ENCODE peak calls at places on chromosomes 3 and 15, in eight cellular contexts. One of them, this sample, is unnamed.

GRCh38 chr15:75456710-75457109 is 5.2 kb upstream of the SIN3A start:
- DNase-seq in stimulated activated naive CD4-positive, alpha-beta T cell treated with Interleukin-2 at 50 U/mL for 16 hours: no peak
- DNase-seq in A172: no peak
- DNase-seq in MV-4-11: peak
- DNase-seq in CD8-positive, alpha-beta T cell: no peak
- DNase-seq in M059J: no peak
- DNase-seq in PC-3: no peak
- DNase-seq in transverse colon: no peak
- DNase-seq in this sample: peak

GRCh38 chr15:77091072-77091471 is 20.2 kb upstream of the TSPAN3 start:
- DNase-seq in stimulated activated naive CD4-positive, alpha-beta T cell treated with Interleukin-2 at 50 U/mL for 16 hours: no peak
- DNase-seq in A172: no peak
- DNase-seq in MV-4-11: peak
- DNase-seq in CD8-positive, alpha-beta T cell: no peak
- DNase-seq in M059J: no peak
- DNase-seq in PC-3: no peak
- DNase-seq in transverse colon: no peak
- DNase-seq in this sample: no peak

GRCh38 chr15:33016405-33017024 is 178.0 kb downstream of the FMN1 start:
- DNase-seq in stimulated activated naive CD4-positive, alpha-beta T cell treated with Interleukin-2 at 50 U/mL for 16 hours: no peak
- DNase-seq in A172: no peak
- DNase-seq in MV-4-11: no peak
- DNase-seq in CD8-positive, alpha-beta T cell: peak
- DNase-seq in M059J: no peak
- DNase-seq in PC-3: no peak
- DNase-seq in transverse colon: no peak
- DNase-seq in this sample: no peak

GRCh38 chr3:162998205-162998604 is 1501.6 kb downstream of the OTOL1 start:
- DNase-seq in stimulated activated naive CD4-positive, alpha-beta T cell treated with Interleukin-2 at 50 U/mL for 16 hours: no peak
- DNase-seq in A172: no peak
- DNase-seq in MV-4-11: no peak
- DNase-seq in CD8-positive, alpha-beta T cell: no peak
- DNase-seq in M059J: peak
- DNase-seq in PC-3: no peak
- DNase-seq in transverse colon: no peak
- DNase-seq in this sample: no peak

GRCh38 chr3:128763967-128764366 is 38.0 kb downstream of the RAB7A start:
- DNase-seq in stimulated activated naive CD4-positive, alpha-beta T cell treated with Interleukin-2 at 50 U/mL for 16 hours: no peak
- DNase-seq in A172: no peak
- DNase-seq in MV-4-11: peak
- DNase-seq in CD8-positive, alpha-beta T cell: peak
- DNase-seq in M059J: peak
- DNase-seq in PC-3: no peak
- DNase-seq in transverse colon: no peak
- DNase-seq in this sample: no peak

GRCh38 chr3:69723389-69723788 is 15.9 kb upstream of the MITF start:
- DNase-seq in stimulated activated naive CD4-positive, alpha-beta T cell treated with Interleukin-2 at 50 U/mL for 16 hours: no peak
- DNase-seq in A172: no peak
- DNase-seq in MV-4-11: no peak
- DNase-seq in CD8-positive, alpha-beta T cell: no peak
- DNase-seq in M059J: peak
- DNase-seq in PC-3: no peak
- DNase-seq in transverse colon: no peak
- DNase-seq in this sample: no peak

GRCh38 chr15:69537888-69538287 is 85.3 kb downstream of the RPLP1 start:
- DNase-seq in stimulated activated naive CD4-positive, alpha-beta T cell treated with Interleukin-2 at 50 U/mL for 16 hours: no peak
- DNase-seq in A172: no peak
- DNase-seq in MV-4-11: no peak
- DNase-seq in CD8-positive, alpha-beta T cell: no peak
- DNase-seq in M059J: no peak
- DNase-seq in PC-3: no peak
- DNase-seq in transverse colon: no peak
- DNase-seq in this sample: no peak

GRCh38 chr3:35529337-35529736 is 110.0 kb upstream of the ARPP21 start:
- DNase-seq in stimulated activated naive CD4-positive, alpha-beta T cell treated with Interleukin-2 at 50 U/mL for 16 hours: no peak
- DNase-seq in A172: no peak
- DNase-seq in MV-4-11: no peak
- DNase-seq in CD8-positive, alpha-beta T cell: no peak
- DNase-seq in M059J: no peak
- DNase-seq in PC-3: no peak
- DNase-seq in transverse colon: no peak
- DNase-seq in this sample: no peak

GRCh38 chr3:36992806-36993325 is at the start of gene EPM2AIP1:
- DNase-seq in stimulated activated naive CD4-positive, alpha-beta T cell treated with Interleukin-2 at 50 U/mL for 16 hours: no peak
- DNase-seq in A172: no peak
- DNase-seq in MV-4-11: no peak
- DNase-seq in CD8-positive, alpha-beta T cell: no peak
- DNase-seq in M059J: no peak
- DNase-seq in PC-3: no peak
- DNase-seq in transverse colon: no peak
- DNase-seq in this sample: no peak

GRCh38 chr15:69145694-69146492 is 14.5 kb upstream of the GLCE start:
- DNase-seq in stimulated activated naive CD4-positive, alpha-beta T cell treated with Interleukin-2 at 50 U/mL for 16 hours: no peak
- DNase-seq in A172: no peak
- DNase-seq in MV-4-11: peak
- DNase-seq in CD8-positive, alpha-beta T cell: no peak
- DNase-seq in M059J: no peak
- DNase-seq in PC-3: no peak
- DNase-seq in transverse colon: no peak
- DNase-seq in this sample: peak

This sample was measured in cerebellar cortex.